ENCODE peak calls at places on chromosomes 7 and 10, in eight cellular contexts. One of them, this sample, is unnamed.

GRCh38 chr7:90948085-90948484 is 316.1 kb upstream of the FZD1 start:
- DNase-seq in GM19239: no peak
- DNase-seq in fibroblast of gingiva: no peak
- DNase-seq in DMS153: no peak
- DNase-seq in kidney glomerular epithelial cell: no peak
- DNase-seq in thoracic aorta: no peak
- DNase-seq in ELF-1: no peak
- DNase-seq in IMR-90: no peak
- DNase-seq in this sample: no peak

GRCh38 chr7:115014794-115015193 is 92.9 kb downstream of the MDFIC start:
- DNase-seq in ELF-1: no peak
- DNase-seq in fibroblast of gingiva: no peak
- DNase-seq in IMR-90: no peak
- DNase-seq in GM19239: no peak
- DNase-seq in thoracic aorta: no peak
- DNase-seq in DMS153: no peak
- DNase-seq in kidney glomerular epithelial cell: no peak
- DNase-seq in this sample: no peak

GRCh38 chr7:116672596-116673503 is 854 bp downstream of the MET start:
- DNase-seq in ELF-1: peak
- DNase-seq in thoracic aorta: no peak
- DNase-seq in GM19239: no peak
- DNase-seq in fibroblast of gingiva: no peak
- DNase-seq in IMR-90: peak
- DNase-seq in kidney glomerular epithelial cell: peak
- DNase-seq in DMS153: no peak
- DNase-seq in this sample: no peak

GRCh38 chr7:1271046-1271445 is 38.4 kb downstream of the UNCX start:
- DNase-seq in IMR-90: no peak
- DNase-seq in kidney glomerular epithelial cell: no peak
- DNase-seq in DMS153: no peak
- DNase-seq in fibroblast of gingiva: no peak
- DNase-seq in GM19239: no peak
- DNase-seq in thoracic aorta: no peak
- DNase-seq in ELF-1: no peak
- DNase-seq in this sample: no peak

GRCh38 chr10:121595806-121596667 is 2.2 kb downstream of the FGFR2 start:
- DNase-seq in IMR-90: no peak
- DNase-seq in GM19239: no peak
- DNase-seq in DMS153: no peak
- DNase-seq in fibroblast of gingiva: no peak
- DNase-seq in thoracic aorta: no peak
- DNase-seq in ELF-1: peak
- DNase-seq in kidney glomerular epithelial cell: no peak
- DNase-seq in this sample: no peak

GRCh38 chr7:6430974-6431373 is 16.8 kb downstream of the DAGLB start:
- DNase-seq in thoracic aorta: no peak
- DNase-seq in GM19239: no peak
- DNase-seq in kidney glomerular epithelial cell: no peak
- DNase-seq in DMS153: no peak
- DNase-seq in IMR-90: no peak
- DNase-seq in ELF-1: no peak
- DNase-seq in fibroblast of gingiva: no peak
- DNase-seq in this sample: no peak

GRCh38 chr10:29239569-29240472 is 49.0 kb upstream of the LYZL1 start:
- DNase-seq in thoracic aorta: no peak
- DNase-seq in kidney glomerular epithelial cell: no peak
- DNase-seq in ELF-1: peak
- DNase-seq in GM19239: peak
- DNase-seq in IMR-90: no peak
- DNase-seq in DMS153: no peak
- DNase-seq in fibroblast of gingiva: no peak
- DNase-seq in this sample: no peak

GRCh38 chr7:157780312-157780711 is 443.5 kb downstream of the DNAJB6 start:
- DNase-seq in thoracic aorta: no peak
- DNase-seq in kidney glomerular epithelial cell: no peak
- DNase-seq in ELF-1: no peak
- DNase-seq in fibroblast of gingiva: no peak
- DNase-seq in GM19239: no peak
- DNase-seq in IMR-90: no peak
- DNase-seq in DMS153: no peak
- DNase-seq in this sample: no peak

GRCh38 chr10:36516281-36516680 is 609.1 kb upstream of the ANKRD30A start:
- DNase-seq in fibroblast of gingiva: no peak
- DNase-seq in IMR-90: no peak
- DNase-seq in kidney glomerular epithelial cell: no peak
- DNase-seq in GM19239: no peak
- DNase-seq in ELF-1: no peak
- DNase-seq in thoracic aorta: no peak
- DNase-seq in DMS153: no peak
- DNase-seq in this sample: no peak

GRCh38 chr10:91864744-91865143 is 44.5 kb downstream of the FGFBP3 start:
- DNase-seq in ELF-1: no peak
- DNase-seq in DMS153: no peak
- DNase-seq in fibroblast of gingiva: no peak
- DNase-seq in IMR-90: peak
- DNase-seq in GM19239: no peak
- DNase-seq in kidney glomerular epithelial cell: no peak
- DNase-seq in thoracic aorta: no peak
- DNase-seq in this sample: no peak

GRCh38 chr7:101553771-101554445 is 75.2 kb downstream of the MYL10 start:
- DNase-seq in kidney glomerular epithelial cell: no peak
- DNase-seq in DMS153: no peak
- DNase-seq in ELF-1: no peak
- DNase-seq in IMR-90: no peak
- DNase-seq in thoracic aorta: no peak
- DNase-seq in fibroblast of gingiva: no peak
- DNase-seq in GM19239: no peak
- DNase-seq in this sample: no peak

GRCh38 chr10:97737770-97738265 is 890 bp downstream of the ZFYVE27 start:
- DNase-seq in kidney glomerular epithelial cell: no peak
- DNase-seq in DMS153: no peak
- DNase-seq in GM19239: no peak
- DNase-seq in thoracic aorta: no peak
- DNase-seq in ELF-1: no peak
- DNase-seq in fibroblast of gingiva: no peak
- DNase-seq in IMR-90: peak
- DNase-seq in this sample: no peak

GRCh38 chr10:78377362-78377761 is 343.7 kb downstream of the RPS24 start:
- DNase-seq in ELF-1: peak
- DNase-seq in GM19239: no peak
- DNase-seq in fibroblast of gingiva: no peak
- DNase-seq in DMS153: no peak
- DNase-seq in thoracic aorta: no peak
- DNase-seq in kidney glomerular epithelial cell: no peak
- DNase-seq in IMR-90: no peak
- DNase-seq in this sample: no peak

GRCh38 chr7:99386584-99387238 is 12.2 kb downstream of the ARPC1B start:
- DNase-seq in IMR-90: peak
- DNase-seq in GM19239: no peak
- DNase-seq in thoracic aorta: no peak
- DNase-seq in fibroblast of gingiva: no peak
- DNase-seq in DMS153: no peak
- DNase-seq in kidney glomerular epithelial cell: no peak
- DNase-seq in ELF-1: peak
- DNase-seq in this sample: no peak

GRCh38 chr10:103635580-103635979 is 142.1 kb downstream of the NEURL1 start:
- DNase-seq in thoracic aorta: no peak
- DNase-seq in ELF-1: no peak
- DNase-seq in fibroblast of gingiva: no peak
- DNase-seq in kidney glomerular epithelial cell: no peak
- DNase-seq in IMR-90: no peak
- DNase-seq in GM19239: no peak
- DNase-seq in DMS153: no peak
- DNase-seq in this sample: no peak

GRCh38 chr10:62733654-62734293 is 70.7 kb upstream of the ADO start:
- DNase-seq in fibroblast of gingiva: no peak
- DNase-seq in GM19239: no peak
- DNase-seq in DMS153: no peak
- DNase-seq in thoracic aorta: no peak
- DNase-seq in IMR-90: no peak
- DNase-seq in kidney glomerular epithelial cell: no peak
- DNase-seq in ELF-1: no peak
- DNase-seq in this sample: no peak

GRCh38 chr7:142445019-142445686 is 187.3 kb upstream of the PRSS58 start:
- DNase-seq in ELF-1: peak
- DNase-seq in IMR-90: no peak
- DNase-seq in kidney glomerular epithelial cell: no peak
- DNase-seq in thoracic aorta: no peak
- DNase-seq in GM19239: no peak
- DNase-seq in fibroblast of gingiva: no peak
- DNase-seq in DMS153: no peak
- DNase-seq in this sample: no peak

GRCh38 chr10:116742367-116743265 is at the start of gene HSPA12A:
- DNase-seq in fibroblast of gingiva: peak
- DNase-seq in thoracic aorta: peak
- DNase-seq in IMR-90: peak
- DNase-seq in GM19239: peak
- DNase-seq in kidney glomerular epithelial cell: peak
- DNase-seq in ELF-1: peak
- DNase-seq in DMS153: peak
- DNase-seq in this sample: peak